ENCODE peak calls at places on chromosomes 7 and 10, in six cellular contexts. P is GM13977, F is cardiac muscle cell, B is dorsolateral prefrontal cortex, X is GM23338, Z is tibial artery. Y is an unnamed sample.
A peak's percentile ranks its signal among the peaks of the same experiment; 100 is the strongest.

GRCh38 chr7:55194522-55194921 is 170.6 kb upstream of the LANCL2 start:
- DNase-seq in F (no peak), P (no peak), B (no peak), Z (peak; percentile 51), X (no peak), Y (no peak)

GRCh38 chr7:143436539-143436938 is 6.7 kb upstream of the TAS2R60 start:
- DNase-seq in F (no peak), P (no peak), Z (no peak), X (no peak), B (no peak), Y (no peak)

GRCh38 chr10:10831085-10831484 is 186.6 kb upstream of the CELF2 start:
- DNase-seq in F (no peak), B (no peak), Z (peak; percentile 86), X (no peak), P (no peak), Y (no peak)

GRCh38 chr10:50807851-50808776 is 68.4 kb downstream of the ASAH2B start:
- DNase-seq in Z (no peak), B (no peak), F (no peak), P (no peak), X (peak; percentile 42), Y (no peak)

GRCh38 chr7:43757073-43757720 is 1.3 kb upstream of the BLVRA start:
- DNase-seq in F (no peak), X (no peak), B (no peak), P (no peak), Z (no peak), Y (no peak)

GRCh38 chr7:151810434-151811232 is 66.3 kb downstream of the PRKAG2 start:
- DNase-seq in F (no peak), B (no peak), X (no peak), Z (peak; percentile 34), P (no peak), Y (no peak)

GRCh38 chr10:126017961-126018560 is 121.7 kb downstream of the FANK1 start:
- DNase-seq in B (no peak), F (no peak), P (no peak), Z (no peak), X (no peak), Y (no peak)

GRCh38 chr7:7177044-7177517 is 5.3 kb upstream of the C1GALT1 start:
- DNase-seq in X (peak; percentile 17), P (no peak), Z (no peak), F (no peak), B (no peak), Y (no peak)

GRCh38 chr7:44157116-44158059 is 16.3 kb upstream of the MYL7 start:
- DNase-seq in F (no peak), Z (peak; percentile 54), X (peak; percentile 19), P (no peak), B (no peak), Y (no peak)

GRCh38 chr7:138886501-138886917 is 88.5 kb upstream of the ATP6V0A4 start:
- DNase-seq in P (peak; percentile 74), B (no peak), X (peak; percentile 70), Z (no peak), F (peak; percentile 48), Y (peak; percentile 68)

GRCh38 chr7:104552102-104552501 is 223.7 kb downstream of the LHFPL3 start:
- DNase-seq in X (peak; percentile 80), F (peak; percentile 85), P (peak; percentile 26), Z (no peak), B (no peak), Y (no peak)

GRCh38 chr10:47256753-47257336 is 43.2 kb upstream of the GDF10 start:
- DNase-seq in P (no peak), B (no peak), X (no peak), F (no peak), Z (no peak), Y (no peak)

GRCh38 chr10:126147866-126148578 is 240.3 kb downstream of the ADAM12 start:
- DNase-seq in B (no peak), X (no peak), F (no peak), P (no peak), Z (no peak), Y (no peak)

GRCh38 chr7:16586081-16586874 is 59.3 kb downstream of the ANKMY2 start:
- DNase-seq in B (no peak), Z (no peak), F (no peak), X (no peak), P (no peak), Y (no peak)

GRCh38 chr7:4681922-4682620 is at the start of gene FOXK1:
- DNase-seq in P (peak; percentile 93), Z (peak; percentile 84), F (peak; percentile 88), B (peak; percentile 44), X (peak; percentile 81), Y (peak; percentile 66)

GRCh38 chr7:97001656-97002554 is 3.4 kb upstream of the DLX6 start:
- DNase-seq in B (no peak), F (no peak), Z (no peak), X (peak; percentile 88), P (no peak), Y (no peak)

GRCh38 chr7:114084381-114085312 is 165.8 kb upstream of the PPP1R3A start:
- DNase-seq in Z (no peak), X (peak; percentile 58), P (no peak), B (no peak), F (peak; percentile 54), Y (peak; percentile 51)

GRCh38 chr10:124470544-124471449 is 9.2 kb downstream of the LHPP start:
- DNase-seq in X (no peak), Z (no peak), B (no peak), F (no peak), P (no peak), Y (no peak)

GRCh38 chr7:50416509-50417299 is 33.4 kb downstream of the FIGNL1 start:
- DNase-seq in P (peak; percentile 59), F (peak; percentile 5), B (no peak), X (peak; percentile 28), Z (no peak), Y (peak; percentile 75)

GRCh38 chr7:157979631-157980340 is 607.8 kb downstream of the PTPRN2 start:
- DNase-seq in F (no peak), X (no peak), P (no peak), B (no peak), Z (peak; percentile 44), Y (no peak)

GRCh38 chr10:51031995-51032394 is 42.3 kb upstream of the PRKG1 start:
- DNase-seq in P (no peak), B (no peak), Z (no peak), F (no peak), X (peak; percentile 56), Y (no peak)

GRCh38 chr10:64091889-64092288 is 570.7 kb downstream of the REEP3 start:
- DNase-seq in X (peak; percentile 61), F (peak; percentile 47), B (peak; percentile 38), P (no peak), Z (no peak), Y (no peak)

GRCh38 chr10:82982110-82982608 is 1107.2 kb downstream of the NRG3 start:
- DNase-seq in F (no peak), X (no peak), P (no peak), B (no peak), Z (no peak), Y (no peak)

GRCh38 chr10:31274310-31274709 is 44.7 kb upstream of the ZEB1 start:
- DNase-seq in X (no peak), F (no peak), Z (no peak), P (no peak), B (no peak), Y (no peak)

GRCh38 chr10:132264966-132265877 is 42.5 kb downstream of the STK32C start:
- DNase-seq in X (no peak), P (no peak), F (no peak), B (peak; percentile 34), Z (no peak), Y (no peak)

GRCh38 chr10:101070098-101070497 is 8.3 kb downstream of the KAZALD1 start:
- DNase-seq in X (no peak), P (no peak), Z (no peak), F (no peak), B (no peak), Y (no peak)

GRCh38 chr7:82810558-82811259 is 352.0 kb downstream of the PCLO start:
- DNase-seq in B (no peak), F (peak; percentile 64), P (peak; percentile 16), Z (no peak), X (peak; percentile 84), Y (no peak)

GRCh38 chr7:123265853-123266252 is 66.1 kb upstream of the SLC13A1 start:
- DNase-seq in F (no peak), Z (no peak), X (no peak), B (no peak), P (no peak), Y (no peak)
- TF ChIP-seq CTCF in F (no peak), Z (no peak), X (no peak), B (no peak), P (no peak), Y (no peak)

DNA sequence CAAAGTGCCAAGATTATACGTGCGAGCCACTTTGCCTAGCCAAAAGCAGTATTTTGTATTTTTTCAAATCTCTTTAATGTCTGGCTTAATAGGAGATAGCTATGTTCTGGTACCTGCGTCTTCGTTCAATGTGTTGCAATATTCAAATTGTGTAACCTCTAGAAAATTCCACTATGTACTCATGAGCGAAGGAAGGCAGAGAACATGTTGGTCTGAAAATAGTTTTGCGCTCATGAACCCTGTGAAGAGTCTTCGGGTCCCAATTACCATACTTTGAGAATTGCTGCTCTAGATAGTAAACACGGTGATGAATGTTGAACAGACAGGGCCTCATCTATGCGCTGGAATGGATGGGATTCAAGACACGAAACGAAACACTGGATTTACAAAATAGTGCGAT is 2.7 kb upstream of the SUV39H2 start:
- DNase-seq in F (no peak), X (no peak), P (no peak), Z (no peak), B (no peak), Y (no peak)
- TF ChIP-seq CTCF in F (no peak), X (no peak), P (no peak), Z (no peak), B (no peak), Y (no peak)

GRCh38 chr10:91215384-91215783 is 5.1 kb upstream of the PCGF5 start:
- DNase-seq in F (no peak), P (no peak), B (no peak), Z (no peak), X (no peak), Y (no peak)

GRCh38 chr10:91214906-91215305 is 5.6 kb upstream of the PCGF5 start:
- DNase-seq in F (no peak), B (no peak), X (no peak), P (no peak), Z (no peak), Y (no peak)

GRCh38 chr10:91219371-91220193 is 881 bp upstream of the PCGF5 start:
- DNase-seq in F (no peak), Z (no peak), B (no peak), X (no peak), P (no peak), Y (no peak)

GRCh38 chr10:91220954-91221696 is 662 bp downstream of the PCGF5 start:
- DNase-seq in F (peak; percentile 41), B (no peak), X (peak; percentile 47), Z (peak; percentile 66), P (peak; percentile 49), Y (peak; percentile 46)

GRCh38 chr10:91220194-91220953 is at the start of gene PCGF5:
- DNase-seq in X (peak; percentile 90), F (peak; percentile 94), P (peak; percentile 97), Z (peak; percentile 95), B (peak; percentile 77), Y (peak; percentile 93)
- TF ChIP-seq CTCF in X (no peak), F (peak; percentile 20), P (peak; percentile 43), Z (peak; percentile 55), B (no peak), Y (peak; percentile 14)

DNA sequence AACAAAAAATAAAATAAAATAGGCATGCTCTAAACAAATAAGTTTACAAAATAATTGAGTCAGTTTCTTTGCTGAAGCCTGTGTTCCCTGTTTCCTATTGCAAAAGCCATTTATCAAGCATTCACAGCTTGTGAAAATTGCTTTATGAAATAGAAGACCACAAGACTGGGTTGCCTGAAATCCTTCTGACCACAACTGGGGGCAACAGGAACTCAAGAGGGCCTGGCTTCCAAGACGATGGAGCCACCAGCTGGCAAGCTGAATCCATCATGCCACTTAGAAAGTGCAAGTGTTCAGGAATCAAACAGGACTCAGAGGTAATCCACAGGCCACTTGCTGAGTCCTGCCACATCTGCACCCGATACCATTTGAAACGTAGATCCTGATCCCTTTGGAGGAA is 752 bp upstream of the ABCA13 start:
- DNase-seq in P (no peak), Z (no peak), B (no peak), F (no peak), X (no peak), Y (no peak)
- TF ChIP-seq CTCF in P (no peak), Z (no peak), B (no peak), F (no peak), X (no peak), Y (no peak)

Y was measured in B cell.